ENCODE peak calls at places on chromosomes 12 and 14, in seven cellular contexts. Y is epithelial cell of esophagus; L is activated naive CD4-positive, alpha-beta T cell treated with anti-CD3 and anti-CD28 coated beads, Interleukin-2, amount 10 ng/mL, durations not matched to agents 7 days and 5 days; N is EH; F is AG08395; K is NCI-H2171 treated with DMSO at 0.1 percent for 48 hours; W is AG10803. X is an unnamed sample.

GRCh38 chr14:60722163-60722835 is 1.9 kb downstream of the SIX4 start:
- DNase-seq in Y (peak), L (peak), N (peak), F (peak), K (peak), W (peak), X (no peak)

GRCh38 chr12:4809449-4810218 is 89.4 kb downstream of the GALNT8 start:
- DNase-seq in Y (no peak), L (peak), N (no peak), F (no peak), K (no peak), W (no peak), X (no peak)

GRCh38 chr12:10385181-10385613 is 4.6 kb downstream of the KLRK1 start:
- DNase-seq in Y (peak), L (no peak), N (peak), F (peak), K (no peak), W (peak), X (no peak)

GRCh38 chr14:62428429-62429203 is 616.6 kb downstream of the KCNH5 start:
- DNase-seq in Y (peak), L (no peak), N (peak), F (no peak), K (no peak), W (peak), X (no peak)

GRCh38 chr12:21528953-21529352 is 2.9 kb downstream of the SPX start:
- DNase-seq in Y (no peak), L (no peak), N (no peak), F (no peak), K (peak), W (no peak), X (no peak)

GRCh38 chr12:55829967-55830600 is 697 bp upstream of the DNAJC14 start:
- DNase-seq in Y (peak), L (peak), N (no peak), F (no peak), K (peak), W (no peak), X (no peak)

GRCh38 chr12:78562358-78563205 is 302.0 kb upstream of the SYT1 start:
- DNase-seq in Y (peak), L (no peak), N (peak), F (no peak), K (peak), W (peak), X (no peak)

GRCh38 chr14:42214981-42215491 is 608.4 kb downstream of the LRFN5 start:
- DNase-seq in Y (peak), L (no peak), N (peak), F (peak), K (no peak), W (peak), X (no peak)

GRCh38 chr14:90678846-90679362 is 137.3 kb downstream of the TTC7B start:
- DNase-seq in Y (peak), L (no peak), N (no peak), F (no peak), K (no peak), W (no peak), X (no peak)

GRCh38 chr12:94149781-94150482 is 1.6 kb downstream of the PLXNC1 start:
- DNase-seq in Y (peak), L (peak), N (peak), F (no peak), K (no peak), W (no peak), X (no peak)

GRCh38 chr14:71626281-71626835 is 305.9 kb upstream of the RGS6 start:
- DNase-seq in Y (no peak), L (no peak), N (no peak), F (no peak), K (no peak), W (peak), X (no peak)

GRCh38 chr14:74882103-74882920 is 596 bp downstream of the DLST start:
- DNase-seq in Y (peak), L (peak), N (peak), F (peak), K (peak), W (peak), X (no peak)

X was measured in activated CD4-positive, CD25-positive, alpha-beta regulatory T cell.